ENCODE peak calls at places on chromosomes 3 and 15, in ten cellular contexts. L, E, C, M, A, B, S, P, H and U are unnamed samples.
A peak's percentile ranks its signal among the peaks of the same experiment; 100 is the strongest.

GRCh38 chr3:123303976-123304560 is 102.3 kb downstream of the SEC22A start:
- DNase-seq in B (no peak), C (no peak), E (no peak), M (no peak), A (no peak), S (no peak), H (no peak), L (no peak), P (no peak), U (no peak)

GRCh38 chr3:129867506-129868124 is 25.9 kb downstream of the TMCC1 start:
- DNase-seq in L (no peak), P (no peak), E (peak; percentile 11), A (no peak), M (no peak), S (no peak), C (no peak), B (no peak), H (no peak), U (no peak)

GRCh38 chr15:64460737-64461576 is 579 bp downstream of the ZNF609 start:
- DNase-seq in L (peak; percentile 28), C (peak; percentile 52), S (peak; percentile 17), H (peak; percentile 54), E (peak; percentile 81), A (peak; percentile 33), B (peak; percentile 60), P (peak; percentile 34), M (peak; percentile 48), U (peak; percentile 35)

GRCh38 chr3:12224181-12225147 is 64.4 kb upstream of the PPARG start:
- DNase-seq in E (peak; percentile 49), S (no peak), C (no peak), L (no peak), P (no peak), M (no peak), H (no peak), B (no peak), A (no peak), U (peak; percentile 58)

GRCh38 chr15:94164202-94164807 is 67.1 kb upstream of the MCTP2 start:
- DNase-seq in B (peak; percentile 43), A (peak; percentile 29), H (peak; percentile 24), P (no peak), L (peak; percentile 43), S (no peak), C (peak; percentile 49), E (peak; percentile 51), M (peak; percentile 47), U (peak; percentile 80)

GRCh38 chr3:134333522-134334181 is 40.6 kb downstream of the AMOTL2 start:
- DNase-seq in E (peak; percentile 70), L (no peak), M (no peak), A (no peak), H (no peak), P (no peak), B (no peak), S (no peak), C (no peak), U (peak; percentile 88)

GRCh38 chr3:64728428-64728827 is 40.6 kb upstream of the ADAMTS9 start:
- DNase-seq in B (no peak), L (peak; percentile 48), C (no peak), H (no peak), S (no peak), P (peak; percentile 42), E (no peak), M (no peak), A (no peak), U (no peak)

GRCh38 chr15:63372018-63372705 is 9.5 kb downstream of the CA12 start:
- DNase-seq in P (no peak), B (peak; percentile 39), E (peak; percentile 98), S (no peak), C (peak; percentile 86), M (no peak), H (peak; percentile 81), A (peak; percentile 65), L (no peak), U (no peak)

GRCh38 chr3:99425930-99426329 is 212.5 kb upstream of the COL8A1 start:
- DNase-seq in L (no peak), B (no peak), H (no peak), S (no peak), C (no peak), E (no peak), M (no peak), P (no peak), A (no peak), U (no peak)

GRCh38 chr15:81152339-81152738 is 18.3 kb downstream of the CFAP161 start:
- DNase-seq in L (no peak), E (no peak), H (no peak), S (no peak), M (no peak), A (no peak), P (no peak), C (no peak), B (no peak), U (no peak)

GRCh38 chr3:101827211-101828174 is 21.8 kb upstream of the NFKBIZ start:
- DNase-seq in H (peak; percentile 86), M (peak; percentile 35), E (peak; percentile 84), S (peak; percentile 55), L (peak; percentile 79), C (no peak), B (peak; percentile 77), A (peak; percentile 73), P (peak; percentile 52), U (peak; percentile 80)

GRCh38 chr3:25532763-25533162 is 104.7 kb downstream of the RARB start:
- DNase-seq in L (no peak), C (no peak), B (no peak), S (no peak), E (peak; percentile 33), P (no peak), A (no peak), M (no peak), H (no peak), U (no peak)

GRCh38 chr3:48950051-48950450 is 31.4 kb downstream of the ARIH2 start:
- DNase-seq in M (no peak), E (no peak), H (no peak), C (no peak), S (no peak), A (no peak), P (no peak), B (no peak), L (no peak), U (no peak)

GRCh38 chr3:188286087-188286513 is 132.1 kb downstream of the LPP start:
- DNase-seq in E (peak; percentile 100), L (peak; percentile 37), A (no peak), C (peak; percentile 95), B (peak; percentile 69), H (peak; percentile 86), S (no peak), M (no peak), P (peak; percentile 88), U (no peak)

GRCh38 chr3:13146643-13147143 is 73.5 kb upstream of the IQSEC1 start:
- DNase-seq in C (no peak), E (no peak), S (no peak), A (no peak), M (no peak), L (no peak), H (no peak), P (no peak), B (no peak), U (no peak)

GRCh38 chr15:64749167-64749566 is 26.2 kb downstream of the RBPMS2 start:
- DNase-seq in E (peak; percentile 86), P (peak; percentile 79), C (peak; percentile 44), M (no peak), L (no peak), H (peak; percentile 71), A (peak; percentile 79), B (no peak), S (no peak), U (no peak)

GRCh38 chr3:193903976-193904375 is 232.0 kb upstream of the HES1 start:
- DNase-seq in C (no peak), P (no peak), E (no peak), S (no peak), H (no peak), M (no peak), B (no peak), L (no peak), A (no peak), U (no peak)
- TF ChIP-seq CTCF in C (no peak), P (no peak), E (no peak), S (no peak), H (no peak), M (no peak), B (no peak), L (no peak), A (no peak), U (no peak)

GRCh38 chr3:42369832-42370231 is 40.6 kb downstream of the LYZL4 start:
- DNase-seq in S (no peak), L (no peak), M (no peak), B (no peak), H (no peak), C (no peak), A (no peak), E (no peak), P (no peak), U (no peak)
- H3K27me3 ChIP-seq in S (peaks cover 11% of the 10 kb centered on the region), L (no peaks in the 10 kb centered on the region), M (no peaks in the 10 kb centered on the region), B (no peaks in the 10 kb centered on the region), H (no peaks in the 10 kb centered on the region), C (peaks cover 6% of the 10 kb centered on the region), A (no peaks in the 10 kb centered on the region), E (no peaks in the 10 kb centered on the region), P (no peaks in the 10 kb centered on the region), U (no peaks in the 10 kb centered on the region)

DNA sequence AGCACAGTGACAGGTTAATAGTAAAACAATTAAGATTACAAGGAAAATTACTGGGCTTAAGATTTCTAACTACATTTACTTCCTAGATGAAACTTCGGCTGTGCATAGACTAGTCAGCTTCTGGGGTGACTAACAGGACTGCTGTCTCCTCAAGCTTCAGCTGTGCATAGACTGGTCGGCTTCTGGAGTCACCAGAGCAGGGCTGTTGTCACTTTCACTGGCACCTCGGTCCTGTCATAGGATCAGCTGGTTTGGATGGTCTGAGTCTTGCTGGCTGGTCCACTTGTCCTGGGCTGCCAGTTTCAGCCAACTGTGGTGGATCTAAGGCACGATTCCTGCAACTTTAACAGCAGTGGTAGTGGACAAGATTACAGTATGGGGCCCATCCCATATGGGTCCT is 23.8 kb upstream of the ACAD9 start:
- DNase-seq in S (no peak), B (no peak), M (no peak), A (no peak), C (no peak), H (no peak), L (no peak), P (no peak), E (no peak), U (no peak)
- H3K9me3 ChIP-seq in S (no peaks in the 10 kb centered on the region), B (no peaks in the 10 kb centered on the region), M (no peaks in the 10 kb centered on the region), A (peaks cover 19% of the 10 kb centered on the region), C (peaks cover 40% of the 10 kb centered on the region), H (no peaks in the 10 kb centered on the region), L (peaks cover 44% of the 10 kb centered on the region), P (no peaks in the 10 kb centered on the region), E (peaks cover 38% of the 10 kb centered on the region), U (peaks cover 40% of the 10 kb centered on the region)

DNA sequence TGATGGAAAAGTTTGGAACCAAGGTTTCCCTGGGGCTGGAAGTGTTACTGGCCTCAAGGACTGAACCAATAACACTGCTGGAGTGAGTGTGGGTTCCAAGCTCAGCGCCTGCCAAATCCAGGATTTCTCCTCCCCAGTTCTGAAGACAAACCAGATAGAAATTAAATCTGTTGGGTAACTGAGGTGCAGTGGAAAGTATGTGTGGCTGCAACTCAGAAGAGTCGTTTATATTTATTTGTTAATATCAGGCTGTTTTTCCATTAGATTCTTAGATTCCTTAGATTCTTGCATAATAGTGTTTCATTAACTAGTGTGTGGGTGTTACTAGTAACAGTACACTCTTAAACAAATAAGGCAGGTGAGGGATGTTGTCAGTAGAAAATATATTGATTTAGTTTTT is 66.4 kb upstream of the FNDC3B start:
- DNase-seq in L (peak; percentile 48), E (no peak), C (no peak), B (peak; percentile 66), M (no peak), P (peak; percentile 11), S (peak; percentile 35), A (no peak), H (peak; percentile 69), U (no peak)
- TF ChIP-seq CTCF in L (no peak), E (no peak), C (no peak), B (no peak), M (no peak), P (no peak), S (no peak), A (no peak), H (no peak), U (no peak)